ENCODE peak calls at places on chromosomes 16 and 17, in nine cellular contexts. M, Y, V, A, G, X, J, U and B are unnamed samples.

GRCh38 chr16:73735018-73735417 is 561.6 kb upstream of the PSMD7 start:
- DNase-seq in M (no peak), Y (no peak), V (no peak), A (peak), G (no peak), X (peak), J (peak), U (no peak), B (no peak)

GRCh38 chr16:2520784-2521577 is 810 bp downstream of the AMDHD2 start:
- DNase-seq in M (peak), Y (no peak), V (peak), A (no peak), G (peak), X (no peak), J (no peak), U (peak), B (peak)

GRCh38 chr17:18119938-18120337 is 11.4 kb downstream of the MYO15A start:
- DNase-seq in M (no peak), Y (no peak), V (no peak), A (no peak), G (no peak), X (no peak), J (no peak), U (no peak), B (no peak)

GRCh38 chr17:56815711-56816110 is 18.0 kb downstream of the C17orf67 start:
- DNase-seq in M (no peak), Y (no peak), V (no peak), A (no peak), G (peak), X (peak), J (no peak), U (no peak), B (no peak)

GRCh38 chr16:3171181-3171854 is 16.7 kb upstream of the OR1F1 start:
- DNase-seq in M (no peak), Y (no peak), V (no peak), A (no peak), G (peak), X (no peak), J (peak), U (no peak), B (no peak)

GRCh38 chr16:72198641-72199250 is 26.8 kb upstream of the PMFBP1 start:
- DNase-seq in M (no peak), Y (no peak), V (no peak), A (no peak), G (no peak), X (no peak), J (no peak), U (no peak), B (no peak)

GRCh38 chr17:43350888-43351361 is 47.9 kb upstream of the ARL4D start:
- DNase-seq in M (no peak), Y (no peak), V (no peak), A (no peak), G (no peak), X (no peak), J (no peak), U (no peak), B (no peak)

GRCh38 chr16:17555176-17555575 is 84.4 kb upstream of the XYLT1 start:
- DNase-seq in M (no peak), Y (no peak), V (no peak), A (peak), G (peak), X (peak), J (no peak), U (no peak), B (no peak)

GRCh38 chr16:25256821-25257503 is 683 bp downstream of the ZKSCAN2 start:
- DNase-seq in M (peak), Y (no peak), V (no peak), A (no peak), G (peak), X (peak), J (peak), U (no peak), B (no peak)

GRCh38 chr16:75252946-75253911 is 1.8 kb upstream of the BCAR1 start:
- DNase-seq in M (no peak), Y (no peak), V (no peak), A (no peak), G (peak), X (peak), J (no peak), U (no peak), B (no peak)

GRCh38 chr16:48444574-48444973 is 59.4 kb upstream of the SIAH1 start:
- DNase-seq in M (no peak), Y (no peak), V (no peak), A (peak), G (peak), X (peak), J (peak), U (no peak), B (no peak)

GRCh38 chr16:81216114-81216513 is 22.4 kb upstream of the BCO1 start:
- DNase-seq in M (no peak), Y (no peak), V (no peak), A (no peak), G (no peak), X (no peak), J (no peak), U (no peak), B (no peak)